ENCODE peak calls at places on chromosomes 6 and 20, in five cellular contexts. One of them, this sample, is unnamed.

GRCh38 chr6:169248521-169248971 is 5.1 kb downstream of the THBS2 start:
- DNase-seq in endothelial cell: no peak
- DNase-seq in astrocyte of the spinal cord: no peak
- DNase-seq in heart right ventricle: no peak
- DNase-seq in mucosa of descending colon: no peak
- DNase-seq in this sample: peak

GRCh38 chr6:132669690-132670291 is 10.8 kb upstream of the TAAR1 start:
- DNase-seq in mucosa of descending colon: no peak
- DNase-seq in heart right ventricle: no peak
- DNase-seq in astrocyte of the spinal cord: peak
- DNase-seq in endothelial cell: no peak
- DNase-seq in this sample: peak

GRCh38 chr6:151089916-151090443 is 149.8 kb upstream of the AKAP12 start:
- DNase-seq in astrocyte of the spinal cord: no peak
- DNase-seq in heart right ventricle: no peak
- DNase-seq in endothelial cell: no peak
- DNase-seq in mucosa of descending colon: no peak
- DNase-seq in this sample: no peak

GRCh38 chr6:116217069-116217468 is 36.8 kb downstream of the TSPYL4 start:
- DNase-seq in astrocyte of the spinal cord: peak
- DNase-seq in mucosa of descending colon: no peak
- DNase-seq in endothelial cell: no peak
- DNase-seq in heart right ventricle: no peak
- DNase-seq in this sample: peak

GRCh38 chr20:3661060-3661820 is 2.0 kb downstream of the GFRA4 start:
- DNase-seq in heart right ventricle: no peak
- DNase-seq in endothelial cell: no peak
- DNase-seq in astrocyte of the spinal cord: no peak
- DNase-seq in mucosa of descending colon: no peak
- DNase-seq in this sample: no peak

GRCh38 chr20:44344723-44345122 is 7.9 kb downstream of the R3HDML start:
- DNase-seq in mucosa of descending colon: no peak
- DNase-seq in endothelial cell: no peak
- DNase-seq in astrocyte of the spinal cord: no peak
- DNase-seq in heart right ventricle: no peak
- DNase-seq in this sample: no peak

GRCh38 chr6:108562503-108562993 is 1.8 kb downstream of the FOXO3 start:
- DNase-seq in heart right ventricle: peak
- DNase-seq in mucosa of descending colon: peak
- DNase-seq in astrocyte of the spinal cord: peak
- DNase-seq in endothelial cell: peak
- DNase-seq in this sample: peak

GRCh38 chr20:17878912-17879602 is 89.5 kb downstream of the SNX5 start:
- DNase-seq in heart right ventricle: no peak
- DNase-seq in mucosa of descending colon: peak
- DNase-seq in endothelial cell: no peak
- DNase-seq in astrocyte of the spinal cord: no peak
- DNase-seq in this sample: no peak

GRCh38 chr20:41692479-41693135 is 74.4 kb upstream of the CHD6 start:
- DNase-seq in endothelial cell: peak
- DNase-seq in astrocyte of the spinal cord: peak
- DNase-seq in heart right ventricle: peak
- DNase-seq in mucosa of descending colon: peak
- DNase-seq in this sample: peak

GRCh38 chr6:163386329-163386910 is 28.1 kb upstream of the QKI start:
- DNase-seq in heart right ventricle: no peak
- DNase-seq in mucosa of descending colon: no peak
- DNase-seq in endothelial cell: no peak
- DNase-seq in astrocyte of the spinal cord: no peak
- DNase-seq in this sample: no peak

GRCh38 chr6:87789198-87789899 is 87.3 kb upstream of the AKIRIN2 start:
- DNase-seq in mucosa of descending colon: no peak
- DNase-seq in heart right ventricle: no peak
- DNase-seq in astrocyte of the spinal cord: peak
- DNase-seq in endothelial cell: no peak
- DNase-seq in this sample: peak

GRCh38 chr6:32427218-32427617 is 12.5 kb upstream of the HLA-DRA start:
- DNase-seq in astrocyte of the spinal cord: no peak
- DNase-seq in mucosa of descending colon: no peak
- DNase-seq in endothelial cell: no peak
- DNase-seq in heart right ventricle: no peak
- DNase-seq in this sample: no peak

GRCh38 chr6:101761124-101761601 is 367.7 kb downstream of the GRIK2 start:
- DNase-seq in mucosa of descending colon: no peak
- DNase-seq in heart right ventricle: no peak
- DNase-seq in endothelial cell: no peak
- DNase-seq in astrocyte of the spinal cord: no peak
- DNase-seq in this sample: peak

GRCh38 chr6:147371325-147371724 is 137.2 kb upstream of the SAMD5 start:
- DNase-seq in mucosa of descending colon: no peak
- DNase-seq in endothelial cell: no peak
- DNase-seq in heart right ventricle: no peak
- DNase-seq in astrocyte of the spinal cord: no peak
- DNase-seq in this sample: no peak

GRCh38 chr6:147361582-147361981 is 146.9 kb upstream of the SAMD5 start:
- DNase-seq in mucosa of descending colon: no peak
- DNase-seq in endothelial cell: no peak
- DNase-seq in astrocyte of the spinal cord: no peak
- DNase-seq in heart right ventricle: no peak
- DNase-seq in this sample: no peak

DNA sequence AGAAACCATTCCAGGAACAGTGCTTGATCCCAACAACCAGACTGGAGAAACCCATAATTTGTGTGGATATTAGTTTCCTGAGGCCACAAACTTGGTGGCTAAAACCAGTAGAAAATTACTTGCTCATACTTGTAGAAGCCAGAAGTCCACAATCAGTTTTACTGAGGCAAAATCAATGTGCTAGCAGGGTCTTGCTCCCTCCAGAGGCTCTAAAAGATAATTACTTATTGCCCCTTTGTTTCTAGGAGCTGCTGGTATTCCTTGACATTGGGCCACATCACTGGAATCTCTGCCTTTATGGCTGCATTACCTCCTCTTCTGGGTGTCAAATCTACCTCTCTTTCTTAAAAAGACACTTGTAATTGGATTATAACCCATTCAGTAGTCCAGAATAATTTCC is 142.2 kb upstream of the SAMD5 start:
- DNase-seq in astrocyte of the spinal cord: no peak
- DNase-seq in endothelial cell: no peak
- DNase-seq in mucosa of descending colon: no peak
- DNase-seq in heart right ventricle: no peak
- DNase-seq in this sample: no peak
- TF ChIP-seq CTCF in astrocyte of the spinal cord: no peak
- TF ChIP-seq CTCF in endothelial cell: no peak
- TF ChIP-seq CTCF in mucosa of descending colon: no peak
- TF ChIP-seq CTCF in heart right ventricle: no peak
- TF ChIP-seq CTCF in this sample: no peak

GRCh38 chr6:98775205-98775604 is 59.2 kb upstream of the POU3F2 start:
- DNase-seq in heart right ventricle: no peak
- DNase-seq in mucosa of descending colon: no peak
- DNase-seq in astrocyte of the spinal cord: no peak
- DNase-seq in endothelial cell: no peak
- DNase-seq in this sample: no peak
- TF ChIP-seq CTCF in heart right ventricle: no peak
- TF ChIP-seq CTCF in mucosa of descending colon: no peak
- TF ChIP-seq CTCF in astrocyte of the spinal cord: no peak
- TF ChIP-seq CTCF in endothelial cell: no peak
- TF ChIP-seq CTCF in this sample: no peak

DNA sequence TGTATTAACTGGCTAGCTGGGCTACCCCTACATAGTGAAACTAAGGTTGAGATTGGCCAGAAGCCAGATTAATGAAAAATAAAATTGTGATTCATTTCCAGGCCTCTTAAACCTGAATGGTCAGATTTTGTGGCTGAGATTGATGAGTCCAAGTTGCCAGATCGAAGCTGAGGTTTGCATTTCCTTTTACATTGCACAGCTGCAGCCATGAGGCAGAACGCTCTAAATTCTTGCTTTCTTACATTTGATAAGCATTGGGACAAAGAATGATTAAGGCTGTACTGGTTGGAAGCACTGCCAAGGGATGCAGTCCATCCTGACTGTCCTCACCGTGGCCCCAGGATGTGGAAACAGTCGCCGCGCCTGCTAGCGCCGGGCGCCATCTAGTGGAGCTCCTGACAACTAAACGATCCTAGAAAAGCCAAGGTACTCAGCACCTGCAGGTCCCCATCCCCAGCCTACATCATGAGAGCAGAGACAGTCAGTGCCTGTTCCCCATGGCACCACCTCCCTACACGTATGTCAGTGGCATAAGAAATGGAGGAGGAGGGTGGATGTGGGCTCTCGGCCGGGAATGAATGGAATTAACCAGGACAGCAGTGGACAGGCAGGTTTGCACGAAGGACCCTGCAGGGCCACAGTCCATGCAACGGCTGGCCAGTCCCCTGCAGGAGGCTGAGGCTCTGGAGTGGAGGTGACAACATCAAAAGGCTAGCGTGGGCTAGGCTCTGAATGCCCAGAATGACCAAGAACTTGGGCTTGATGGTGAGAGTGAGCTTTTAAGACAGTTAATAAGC is 19.0 kb downstream of the PXDC1 start:
- DNase-seq in mucosa of descending colon: peak
- DNase-seq in heart right ventricle: peak
- DNase-seq in endothelial cell: peak
- DNase-seq in astrocyte of the spinal cord: peak
- DNase-seq in this sample: peak
- TF ChIP-seq CTCF in mucosa of descending colon: no peak
- TF ChIP-seq CTCF in heart right ventricle: peak
- TF ChIP-seq CTCF in endothelial cell: peak
- TF ChIP-seq CTCF in astrocyte of the spinal cord: peak
- TF ChIP-seq CTCF in this sample: peak

GRCh38 chr20:50295345-50295744 is 104.7 kb downstream of the CEBPB start:
- DNase-seq in astrocyte of the spinal cord: no peak
- DNase-seq in heart right ventricle: no peak
- DNase-seq in mucosa of descending colon: no peak
- DNase-seq in endothelial cell: no peak
- DNase-seq in this sample: no peak

GRCh38 chr20:50293244-50294139 is 102.9 kb downstream of the CEBPB start:
- DNase-seq in mucosa of descending colon: peak
- DNase-seq in astrocyte of the spinal cord: no peak
- DNase-seq in heart right ventricle: no peak
- DNase-seq in endothelial cell: no peak
- DNase-seq in this sample: no peak

GRCh38 chr20:50295762-50296449 is 105.3 kb downstream of the CEBPB start:
- DNase-seq in astrocyte of the spinal cord: no peak
- DNase-seq in endothelial cell: no peak
- DNase-seq in mucosa of descending colon: peak
- DNase-seq in heart right ventricle: no peak
- DNase-seq in this sample: no peak

GRCh38 chr20:50292324-50293243 is 102.0 kb downstream of the CEBPB start:
- DNase-seq in mucosa of descending colon: peak
- DNase-seq in heart right ventricle: peak
- DNase-seq in astrocyte of the spinal cord: peak
- DNase-seq in endothelial cell: no peak
- DNase-seq in this sample: peak

DNA sequence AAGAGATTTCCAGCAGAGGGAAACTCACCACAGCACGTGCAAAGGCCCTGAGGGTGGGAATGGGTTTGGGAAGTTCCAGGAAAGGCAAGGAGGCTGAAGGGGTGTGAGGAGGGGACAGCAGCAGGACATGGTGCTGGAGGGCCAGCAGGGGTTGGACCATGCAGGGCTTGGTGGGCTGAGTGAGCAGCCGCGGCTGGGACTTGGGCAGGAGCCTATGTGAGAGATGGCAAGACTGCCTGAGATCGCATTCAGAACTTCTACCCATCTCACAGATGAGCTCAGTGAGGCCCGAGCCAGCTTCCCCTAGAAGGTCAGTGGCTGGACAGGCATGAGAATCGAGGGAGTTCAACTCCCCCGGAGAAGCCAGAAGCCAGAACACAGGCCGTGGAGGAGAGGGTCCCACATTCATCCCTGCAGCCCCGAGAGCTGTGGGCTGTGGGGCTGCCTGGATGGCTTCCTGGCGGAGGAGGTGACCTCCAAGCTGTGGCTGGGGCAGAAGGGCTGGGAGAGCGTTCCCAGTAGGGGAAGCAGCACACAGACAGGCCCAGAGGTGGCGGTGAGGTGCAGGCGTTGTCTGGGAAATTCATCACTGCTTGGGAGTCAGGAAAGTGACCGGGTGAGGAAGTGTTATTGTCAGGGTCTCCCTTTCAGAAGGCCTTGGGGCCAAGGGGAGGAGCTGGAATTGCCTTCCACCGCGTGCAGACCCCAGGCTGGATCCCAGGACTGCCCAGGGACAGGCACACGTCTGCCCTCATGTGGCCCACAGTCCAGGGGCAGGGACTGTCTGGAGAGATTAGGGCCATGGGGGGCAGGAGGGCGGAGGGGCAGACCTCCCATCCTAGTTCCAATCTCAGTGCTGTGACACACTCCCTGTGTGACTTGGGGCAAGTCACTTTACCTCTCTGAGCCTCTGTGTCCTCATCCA is 103.8 kb downstream of the CEBPB start:
- DNase-seq in heart right ventricle: no peak
- DNase-seq in mucosa of descending colon: peak
- DNase-seq in endothelial cell: no peak
- DNase-seq in astrocyte of the spinal cord: no peak
- DNase-seq in this sample: no peak
- TF ChIP-seq CTCF in heart right ventricle: no peak
- TF ChIP-seq CTCF in mucosa of descending colon: no peak
- TF ChIP-seq CTCF in endothelial cell: no peak
- TF ChIP-seq CTCF in astrocyte of the spinal cord: no peak
- TF ChIP-seq CTCF in this sample: no peak

This sample was measured in fibroblast of the aortic adventitia.